ENCODE peak calls at places on chromosomes 13 and 19, in six cellular contexts. L is heart right ventricle; K is CD4-positive, alpha-beta memory T cell; F is adrenal gland; X is vagina; W is tibial artery. E is an unnamed sample. For H3K27me3, the result is how much of the 10 kb centered on the place peaks cover.

GRCh38 chr13:51020600-51020999 is 90.5 kb downstream of the C13orf42 start:
- DNase-seq in L (no peak), K (no peak), F (no peak), X (no peak), W (no peak), E (no peak)

GRCh38 chr19:56015756-56016155 is 29.2 kb downstream of the NLRP5 start:
- DNase-seq in L (no peak), K (no peak), F (no peak), X (no peak), W (no peak), E (no peak)

GRCh38 chr13:27858046-27858445 is 61.8 kb upstream of the PDX1 start:
- DNase-seq in L (no peak), K (no peak), F (no peak), X (no peak), W (no peak), E (no peak)

GRCh38 chr13:31476266-31476665 is 263.1 kb upstream of the RXFP2 start:
- DNase-seq in L (no peak), K (no peak), F (no peak), X (no peak), W (no peak), E (no peak)

GRCh38 chr19:9981406-9982260 is 28.7 kb downstream of the COL5A3 start:
- DNase-seq in L (no peak), K (no peak), F (no peak), X (no peak), W (no peak), E (no peak)

GRCh38 chr13:75803175-75803611 is 167.1 kb downstream of the LMO7 start:
- DNase-seq in L (no peak), K (no peak), F (no peak), X (no peak), W (no peak), E (no peak)

GRCh38 chr19:17209126-17210036 is 5.8 kb upstream of the USE1 start:
- DNase-seq in L (no peak), K (no peak), F (no peak), X (no peak), W (no peak), E (peak)

GRCh38 chr13:23794267-23795161 is 94.7 kb downstream of the MIPEP start:
- DNase-seq in L (no peak), K (no peak), F (no peak), X (no peak), W (no peak), E (no peak)

GRCh38 chr13:86870388-86870966 is 800.7 kb upstream of the SLITRK5 start:
- DNase-seq in L (no peak), K (no peak), F (no peak), X (no peak), W (no peak), E (peak)

GRCh38 chr13:72586519-72586918 is 140.9 kb downstream of the MZT1 start:
- DNase-seq in L (no peak), K (no peak), F (no peak), X (no peak), W (no peak), E (no peak)

GRCh38 chr13:30552567-30552966 is 65.2 kb upstream of the USPL1 start:
- DNase-seq in L (no peak), K (no peak), F (no peak), X (no peak), W (no peak), E (no peak)

GRCh38 chr13:52414963-52415362 is 9.0 kb upstream of the THSD1 start:
- DNase-seq in L (no peak), K (no peak), F (no peak), X (no peak), W (no peak), E (no peak)

GRCh38 chr19:8490873-8491272 is 11.6 kb downstream of the PRAM1 start:
- DNase-seq in L (no peak), K (no peak), F (no peak), X (no peak), W (no peak), E (no peak)

GRCh38 chr13:27171244-27171829 is at the start of gene USP12:
- DNase-seq in L (peak), K (peak), F (peak), X (no peak), W (peak), E (no peak)

GRCh38 chr19:17441241-17442135 is 7.0 kb downstream of the TMEM221 start:
- DNase-seq in L (no peak), K (no peak), F (peak), X (no peak), W (no peak), E (peak)

GRCh38 chr19:572891-573825 is 762 bp downstream of the BSG start:
- DNase-seq in L (peak), K (peak), F (peak), X (no peak), W (peak), E (no peak)

GRCh38 chr13:99766641-99767045 is 204.9 kb downstream of the ZIC5 start:
- DNase-seq in L (no peak), K (no peak), F (no peak), X (no peak), W (no peak), E (no peak)

GRCh38 chr13:29846475-29847256 is 3.8 kb downstream of the UBL3 start:
- DNase-seq in L (no peak), K (no peak), F (no peak), X (no peak), W (no peak), E (no peak)

GRCh38 chr19:5330307-5330720 is 10.3 kb downstream of the PTPRS start:
- DNase-seq in L (no peak), K (no peak), F (no peak), X (no peak), W (no peak), E (no peak)

GRCh38 chr13:109426690-109426990 is 359.7 kb downstream of the IRS2 start:
- DNase-seq in L (no peak), K (no peak), F (no peak), X (no peak), W (no peak), E (no peak)

GRCh38 chr13:66565261-66565660 is 664.9 kb downstream of the PCDH9 start:
- DNase-seq in L (no peak), K (no peak), F (no peak), X (no peak), W (no peak), E (no peak)

DNA sequence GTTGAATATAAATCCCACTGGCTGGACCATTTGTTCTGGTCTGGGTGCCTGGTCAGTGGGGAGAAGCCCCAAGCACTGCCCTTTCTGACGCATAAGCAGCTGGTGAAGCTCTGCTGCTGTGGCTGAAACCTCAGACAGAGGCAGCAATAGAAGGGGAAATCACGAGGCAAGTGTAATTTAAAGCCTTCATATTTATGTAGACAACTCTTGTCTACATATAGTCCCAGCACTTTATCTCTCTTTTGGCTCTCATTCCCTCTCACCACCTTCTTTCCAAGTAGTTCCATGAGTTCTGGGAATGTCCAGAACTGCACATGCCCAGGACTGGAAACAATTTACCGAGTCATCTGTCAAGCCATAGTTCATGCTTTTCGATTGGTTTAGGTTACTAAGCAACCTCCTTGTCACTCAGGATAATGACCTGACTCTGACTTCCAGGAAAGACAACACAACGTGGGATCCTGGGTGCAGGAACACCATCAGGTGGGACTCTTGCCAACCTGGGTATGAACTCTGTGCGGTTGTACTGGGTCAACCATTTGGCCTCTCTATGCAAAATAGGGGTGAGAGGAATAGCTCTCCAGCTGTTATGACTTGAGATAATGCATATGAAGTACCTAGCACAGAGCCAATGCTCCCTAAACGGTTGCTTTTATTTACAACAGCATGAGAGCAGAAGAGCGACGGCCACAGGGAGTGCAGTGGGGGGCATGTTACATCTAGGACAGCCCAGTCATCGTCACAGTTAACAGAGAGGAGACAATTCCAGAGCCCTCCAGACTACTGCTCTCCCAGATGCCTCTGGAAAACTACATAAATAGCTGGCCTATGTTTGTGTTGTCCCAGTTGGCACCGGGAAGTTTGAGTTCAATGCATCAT is 321.9 kb downstream of the FOXO1 start:
- DNase-seq in L (no peak), K (no peak), F (no peak), X (no peak), W (no peak), E (no peak)
- H3K4me3 ChIP-seq in L (no peak), K (no peak), F (no peak), X (no peak), W (no peak), E (no peak)

DNA sequence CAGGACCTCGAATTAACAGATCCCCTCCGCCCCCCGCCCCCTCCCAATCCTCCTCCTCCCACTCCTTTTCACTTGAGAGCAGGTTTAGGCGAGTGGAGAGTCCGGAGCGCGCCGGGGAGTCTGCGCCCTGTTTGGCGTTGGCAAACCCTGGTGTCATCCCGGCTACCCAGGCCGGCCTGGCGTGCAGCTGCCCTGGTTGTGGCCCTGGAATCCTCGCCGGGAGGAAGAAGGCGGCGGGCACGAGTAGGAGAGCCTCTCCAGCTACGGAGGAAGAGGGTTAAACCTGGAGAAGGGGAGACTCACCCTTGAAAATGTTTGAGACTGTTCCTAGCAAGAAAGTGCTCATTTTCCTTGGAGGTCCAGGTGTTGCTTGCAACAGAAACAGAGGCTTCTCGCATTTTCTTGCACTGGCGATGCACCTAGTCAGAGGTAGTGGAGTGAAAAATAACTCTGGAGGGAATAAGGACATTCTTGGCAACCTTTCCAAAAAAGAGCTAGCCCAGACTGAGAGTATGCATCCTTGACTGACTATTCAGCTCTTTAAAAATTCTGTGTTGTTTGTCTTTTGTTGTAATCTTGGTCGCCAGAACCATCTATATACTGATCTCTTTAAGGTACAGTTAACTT is 1.3 kb upstream of the SOX21 start:
- DNase-seq in L (no peak), K (no peak), F (no peak), X (no peak), W (no peak), E (no peak)
- H3K27me3 ChIP-seq in L (half or more), K (under half), F (half or more), X (under half), W (half or more), E (under half)

GRCh38 chr13:32748305-32748704 is 162.1 kb downstream of the PDS5B start:
- DNase-seq in L (no peak), K (no peak), F (no peak), X (no peak), W (no peak), E (no peak)

GRCh38 chr13:32752997-32753606 is 166.8 kb downstream of the PDS5B start:
- DNase-seq in L (no peak), K (no peak), F (no peak), X (no peak), W (no peak), E (no peak)

GRCh38 chr13:32751340-32751739 is 165.1 kb downstream of the PDS5B start:
- DNase-seq in L (no peak), K (no peak), F (no peak), X (no peak), W (no peak), E (no peak)

DNA sequence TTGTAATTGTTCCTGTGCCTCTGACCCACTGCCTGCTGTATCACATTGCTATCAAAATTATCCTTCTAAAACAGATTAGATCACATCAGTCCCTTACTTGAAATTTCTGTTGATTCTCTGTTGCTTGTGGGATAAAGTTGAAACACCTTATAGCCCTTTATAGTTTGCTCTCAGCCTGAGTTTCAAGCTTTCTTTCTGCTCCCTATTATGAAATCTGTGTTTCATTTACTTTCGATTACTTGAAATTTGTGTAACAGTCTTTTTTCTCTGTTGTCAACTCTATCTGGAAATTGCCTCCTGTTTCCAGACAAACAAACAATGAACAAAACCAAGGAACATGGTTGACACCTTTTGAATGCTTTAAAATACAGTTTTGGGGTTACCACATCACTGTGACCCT is 167.9 kb downstream of the PDS5B start:
- DNase-seq in L (no peak), K (no peak), F (no peak), X (no peak), W (no peak), E (no peak)
- H3K4me3 ChIP-seq in L (no peak), K (no peak), F (no peak), X (no peak), W (no peak), E (no peak)

DNA sequence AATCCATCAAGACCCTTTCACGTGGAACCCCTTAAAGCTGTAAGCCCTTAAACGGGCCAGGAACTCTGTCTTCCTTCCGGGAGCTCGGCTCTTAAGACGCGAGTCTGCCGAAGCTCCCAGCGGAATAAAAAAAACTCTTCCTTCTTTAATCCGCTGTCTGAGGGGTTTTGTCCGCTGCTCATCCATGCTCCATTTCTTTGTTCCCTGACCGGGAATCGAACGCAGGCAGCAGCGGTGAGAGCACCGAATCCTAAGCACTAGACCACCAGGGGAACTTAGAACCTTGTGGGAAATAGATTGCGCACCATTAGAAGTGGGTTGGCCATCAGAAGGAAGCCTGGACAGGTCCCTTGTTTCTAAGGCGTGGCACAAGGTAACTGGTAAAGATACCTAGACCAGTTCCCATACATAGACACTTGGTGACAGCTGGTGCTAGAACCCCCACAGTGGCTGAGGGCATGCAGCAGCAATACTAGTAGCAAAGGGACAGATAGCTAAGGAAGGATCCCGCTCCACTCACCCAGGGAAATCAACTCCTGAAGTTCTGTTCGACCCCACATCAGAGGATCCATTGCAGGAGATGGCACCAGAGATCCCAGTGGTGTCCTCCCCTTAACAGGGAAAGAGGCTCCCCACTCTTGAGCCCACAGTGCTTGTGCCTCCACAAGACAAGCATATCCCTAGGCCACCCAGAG is 1.5 kb upstream of the RGCC start:
- DNase-seq in L (no peak), K (peak), F (no peak), X (no peak), W (no peak), E (no peak)
- H3K27me3 ChIP-seq in L (under half), K (under half), F (under half), X (under half), W (under half), E (under half)

DNA sequence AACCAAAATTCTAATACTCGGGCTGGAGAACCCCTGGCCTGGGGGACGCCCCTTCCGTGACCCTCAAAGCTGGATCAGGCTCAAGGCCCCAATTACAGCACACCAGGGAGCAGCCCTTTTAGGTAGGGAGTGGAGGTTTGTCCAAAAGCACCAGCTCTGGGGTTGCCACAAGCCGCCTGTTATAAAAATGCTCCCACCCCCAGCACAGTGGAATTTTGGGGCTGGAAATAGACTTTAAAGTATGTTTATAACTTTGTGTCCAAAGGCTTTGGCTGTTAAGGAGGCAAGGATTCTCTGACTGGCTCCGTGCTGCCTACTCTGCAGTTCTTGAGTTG is 564 bp upstream of the GMIP start:
- DNase-seq in L (no peak), K (no peak), F (no peak), X (no peak), W (no peak), E (no peak)
- H3K4me3 ChIP-seq in L (peak), K (peak), F (peak), X (peak), W (peak), E (no peak)

GRCh38 chr13:33722216-33722900 is 95.6 kb upstream of the RFC3 start:
- DNase-seq in L (no peak), K (no peak), F (no peak), X (no peak), W (no peak), E (peak)

GRCh38 chr13:33721719-33722118 is 96.2 kb upstream of the RFC3 start:
- DNase-seq in L (peak), K (no peak), F (no peak), X (no peak), W (no peak), E (no peak)

GRCh38 chr13:33723365-33723764 is 94.6 kb upstream of the RFC3 start:
- DNase-seq in L (no peak), K (no peak), F (no peak), X (no peak), W (no peak), E (no peak)

GRCh38 chr13:33725340-33725739 is 92.6 kb upstream of the RFC3 start:
- DNase-seq in L (no peak), K (no peak), F (no peak), X (no peak), W (no peak), E (no peak)

GRCh38 chr13:33723772-33724435 is 94.0 kb upstream of the RFC3 start:
- DNase-seq in L (peak), K (peak), F (peak), X (no peak), W (peak), E (peak)
- H3K27me3 ChIP-seq in L (under half), K (under half), F (under half), X (under half), W (under half), E (under half)

DNA sequence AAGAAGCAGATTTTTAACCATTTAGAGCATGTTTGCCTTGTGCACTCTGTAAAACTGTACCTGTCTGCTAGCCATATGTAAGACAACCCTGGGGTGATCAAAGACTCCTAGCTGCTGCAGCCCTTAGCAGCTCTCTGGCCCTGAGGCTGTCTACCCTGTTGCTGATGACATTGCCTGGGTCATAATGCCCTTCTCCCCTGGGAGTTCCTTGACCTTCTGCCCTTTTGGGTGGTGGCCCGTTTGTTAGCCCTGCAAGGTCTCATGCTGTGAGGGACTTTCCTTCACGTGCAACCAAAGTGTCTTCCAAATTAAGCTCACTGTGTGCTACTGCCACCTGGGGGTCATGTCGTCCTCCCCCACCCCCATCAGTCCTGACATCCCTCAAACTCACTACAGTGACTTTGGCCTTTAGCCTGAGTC is 7.4 kb downstream of the GPC6 start:
- DNase-seq in L (no peak), K (no peak), F (no peak), X (no peak), W (no peak), E (no peak)
- H3K4me3 ChIP-seq in L (no peak), K (no peak), F (no peak), X (no peak), W (no peak), E (no peak)

GRCh38 chr13:45621950-45622349 is 6.4 kb upstream of the ERICH6B start:
- DNase-seq in L (no peak), K (no peak), F (no peak), X (no peak), W (no peak), E (no peak)
- H3K27me3 ChIP-seq in L (half or more), K (under half), F (under half), X (under half), W (under half), E (under half)

GRCh38 chr19:44845286-44845611 is 848 bp upstream of the NECTIN2 start:
- DNase-seq in L (no peak), K (no peak), F (no peak), X (no peak), W (peak), E (no peak)
- H3K4me3 ChIP-seq in L (peak), K (peak), F (peak), X (peak), W (peak), E (peak)

DNA sequence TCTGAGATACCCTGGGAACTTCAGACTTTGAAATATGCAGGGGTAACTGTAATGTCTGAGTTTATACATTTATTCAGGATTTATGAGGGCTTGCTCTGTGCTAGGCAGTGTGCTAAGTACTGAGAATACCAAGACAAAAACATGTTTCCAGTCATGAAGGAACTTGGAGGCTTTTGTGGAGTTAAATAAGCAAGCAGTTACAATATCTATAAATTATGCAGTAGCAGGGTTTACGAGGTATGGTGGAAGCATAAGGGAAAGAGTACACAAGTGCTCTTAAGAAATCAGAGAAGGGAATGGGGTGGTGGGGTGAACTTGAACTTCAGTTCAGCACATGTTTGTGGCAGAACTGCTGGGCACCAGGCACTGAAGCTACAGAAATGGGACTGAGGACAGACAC is 28.0 kb downstream of the MAB21L1 start:
- DNase-seq in L (no peak), K (no peak), F (no peak), X (no peak), W (no peak), E (no peak)
- H3K27me3 ChIP-seq in L (under half), K (under half), F (under half), X (under half), W (under half), E (under half)

E was measured in CD4-positive, CD25-positive, alpha-beta regulatory T cell.